ENCODE peak calls at places on chromosomes 16 and 17, in seven cellular contexts. F is fibroblast of lung; R is tibial artery; J is choroid plexus epithelial cell; I is HAP-1; L is cardiac fibroblast; P is CD8-positive, alpha-beta T cell. H is an unnamed sample.

GRCh38 chr16:31874354-31875111 is 926 bp downstream of the ZNF267 start:
- DNase-seq in F (peak), R (no peak), J (peak), I (peak), L (peak), P (no peak), H (peak)

GRCh38 chr16:66266436-66267286 is 99.8 kb upstream of the CDH5 start:
- DNase-seq in F (peak), R (peak), J (peak), I (no peak), L (peak), P (no peak), H (no peak)

GRCh38 chr17:44065668-44066203 is 735 bp downstream of the LSM12 start:
- DNase-seq in F (no peak), R (no peak), J (peak), I (no peak), L (no peak), P (no peak), H (no peak)

GRCh38 chr16:55605756-55606155 is 39.3 kb downstream of the CAPNS2 start:
- DNase-seq in F (peak), R (no peak), J (no peak), I (no peak), L (peak), P (no peak), H (no peak)

GRCh38 chr16:29907973-29908372 is 7.7 kb downstream of the ASPHD1 start:
- DNase-seq in F (no peak), R (no peak), J (no peak), I (no peak), L (no peak), P (no peak), H (no peak)

GRCh38 chr17:51650202-51650601 is 389.9 kb downstream of the UTP18 start:
- DNase-seq in F (no peak), R (no peak), J (no peak), I (no peak), L (no peak), P (no peak), H (no peak)

GRCh38 chr16:20611975-20612471 is 35.9 kb upstream of the ACSM2B start:
- DNase-seq in F (no peak), R (peak), J (no peak), I (no peak), L (peak), P (no peak), H (no peak)

GRCh38 chr16:23504453-23505179 is 5.7 kb downstream of the GGA2 start:
- DNase-seq in F (peak), R (peak), J (peak), I (no peak), L (peak), P (peak), H (peak)

GRCh38 chr16:48511071-48511540 is 98.9 kb downstream of the N4BP1 start:
- DNase-seq in F (peak), R (no peak), J (peak), I (peak), L (peak), P (no peak), H (peak)

GRCh38 chr17:6187836-6188235 is 117.7 kb downstream of the WSCD1 start:
- DNase-seq in F (peak), R (no peak), J (no peak), I (peak), L (no peak), P (no peak), H (no peak)

GRCh38 chr16:68235882-68236803 is at the start of gene ESRP2:
- DNase-seq in F (no peak), R (no peak), J (no peak), I (no peak), L (no peak), P (no peak), H (peak)

GRCh38 chr17:58377005-58377660 is 25.1 kb upstream of the SUPT4H1 start:
- DNase-seq in F (no peak), R (no peak), J (no peak), I (no peak), L (no peak), P (no peak), H (peak)

GRCh38 chr17:77011173-77012011 is 129.4 kb upstream of the SEC14L1 start:
- DNase-seq in F (peak), R (no peak), J (peak), I (peak), L (peak), P (peak), H (peak)

GRCh38 chr17:47176438-47176837 is 12.7 kb downstream of the CDC27 start:
- DNase-seq in F (no peak), R (no peak), J (no peak), I (no peak), L (no peak), P (no peak), H (no peak)

GRCh38 chr16:10514369-10515055 is 65.9 kb downstream of the EMP2 start:
- DNase-seq in F (peak), R (peak), J (peak), I (peak), L (peak), P (peak), H (peak)

GRCh38 chr17:18938692-18939023 is 13.3 kb upstream of the SLC5A10 start:
- DNase-seq in F (no peak), R (no peak), J (no peak), I (no peak), L (no peak), P (no peak), H (no peak)

GRCh38 chr16:85395913-85396878 is 216.9 kb upstream of the GSE1 start:
- DNase-seq in F (peak), R (peak), J (peak), I (peak), L (peak), P (no peak), H (peak)

GRCh38 chr16:50722960-50723359 is 18.9 kb upstream of the CYLD start:
- DNase-seq in F (no peak), R (no peak), J (no peak), I (no peak), L (no peak), P (no peak), H (no peak)

GRCh38 chr17:8991514-8992285 is 26.2 kb upstream of the PIK3R5 start:
- DNase-seq in F (peak), R (peak), J (peak), I (peak), L (peak), P (peak), H (peak)

GRCh38 chr16:14050297-14051027 is 20.7 kb upstream of the MRTFB start:
- DNase-seq in F (peak), R (no peak), J (peak), I (no peak), L (no peak), P (no peak), H (peak)

GRCh38 chr17:8753976-8754440 is 4.3 kb downstream of the SPDYE4 start:
- DNase-seq in F (peak), R (no peak), J (peak), I (no peak), L (peak), P (no peak), H (peak)

GRCh38 chr16:89155184-89155679 is 16.3 kb upstream of the CDH15 start:
- DNase-seq in F (peak), R (peak), J (peak), I (no peak), L (peak), P (no peak), H (no peak)

GRCh38 chr17:70168979-70169706 is at the start of gene KCNJ2:
- DNase-seq in F (peak), R (peak), J (peak), I (peak), L (peak), P (no peak), H (peak)

GRCh38 chr16:680967-681745 is 946 bp downstream of the STUB1 start:
- DNase-seq in F (peak), R (no peak), J (peak), I (peak), L (peak), P (no peak), H (peak)

GRCh38 chr16:63617047-63617989 is 1504.5 kb downstream of the CDH11 start:
- DNase-seq in F (peak), R (no peak), J (no peak), I (no peak), L (peak), P (no peak), H (no peak)

GRCh38 chr17:4968166-4968915 is 724 bp upstream of the SPAG7 start:
- DNase-seq in F (no peak), R (no peak), J (peak), I (no peak), L (no peak), P (no peak), H (peak)

GRCh38 chr17:807146-808002 is 25.2 kb downstream of the MRM3 start:
- DNase-seq in F (no peak), R (no peak), J (no peak), I (no peak), L (no peak), P (no peak), H (no peak)

GRCh38 chr17:30278032-30278431 is 13.7 kb downstream of the BLMH start:
- DNase-seq in F (peak), R (peak), J (peak), I (peak), L (peak), P (no peak), H (peak)

GRCh38 chr16:19382887-19383816 is 34.5 kb upstream of the TMC5 start:
- DNase-seq in F (no peak), R (no peak), J (no peak), I (peak), L (no peak), P (no peak), H (no peak)

GRCh38 chr17:63173903-63174302 is 207.9 kb downstream of the TANC2 start:
- DNase-seq in F (peak), R (no peak), J (no peak), I (no peak), L (no peak), P (no peak), H (peak)

GRCh38 chr17:7479389-7480192 is at the start of gene ZBTB4:
- DNase-seq in F (peak), R (peak), J (peak), I (peak), L (peak), P (peak), H (peak)

GRCh38 chr16:65772134-65772732 is 594.3 kb upstream of the CDH5 start:
- DNase-seq in F (no peak), R (no peak), J (no peak), I (peak), L (no peak), P (no peak), H (no peak)

GRCh38 chr17:17051380-17051779 is 9.1 kb downstream of the MPRIP start:
- DNase-seq in F (no peak), R (peak), J (no peak), I (no peak), L (no peak), P (no peak), H (no peak)

GRCh38 chr17:19304209-19304608 is 58.3 kb downstream of the B9D1 start:
- DNase-seq in F (peak), R (peak), J (peak), I (no peak), L (peak), P (no peak), H (peak)

GRCh38 chr17:60941028-60941427 is 263.4 kb downstream of the BCAS3 start:
- DNase-seq in F (peak), R (peak), J (peak), I (no peak), L (peak), P (no peak), H (peak)

GRCh38 chr17:77692571-77693161 is 265.8 kb upstream of the TNRC6C start:
- DNase-seq in F (peak), R (no peak), J (no peak), I (no peak), L (peak), P (no peak), H (peak)

GRCh38 chr16:49747654-49748053 is 108.3 kb downstream of the ZNF423 start:
- DNase-seq in F (no peak), R (no peak), J (no peak), I (no peak), L (no peak), P (no peak), H (no peak)

GRCh38 chr16:11781773-11782172 is 15.3 kb downstream of the ZC3H7A start:
- DNase-seq in F (peak), R (no peak), J (no peak), I (no peak), L (no peak), P (no peak), H (peak)

GRCh38 chr17:48723555-48724239 is 712 bp downstream of the PRAC2 start:
- DNase-seq in F (no peak), R (no peak), J (no peak), I (no peak), L (no peak), P (no peak), H (no peak)
- H3K4me3 ChIP-seq in F (no peak), R (no peak), J (no peak), I (no peak), L (no peak), P (no peak), H (no peak)

DNA sequence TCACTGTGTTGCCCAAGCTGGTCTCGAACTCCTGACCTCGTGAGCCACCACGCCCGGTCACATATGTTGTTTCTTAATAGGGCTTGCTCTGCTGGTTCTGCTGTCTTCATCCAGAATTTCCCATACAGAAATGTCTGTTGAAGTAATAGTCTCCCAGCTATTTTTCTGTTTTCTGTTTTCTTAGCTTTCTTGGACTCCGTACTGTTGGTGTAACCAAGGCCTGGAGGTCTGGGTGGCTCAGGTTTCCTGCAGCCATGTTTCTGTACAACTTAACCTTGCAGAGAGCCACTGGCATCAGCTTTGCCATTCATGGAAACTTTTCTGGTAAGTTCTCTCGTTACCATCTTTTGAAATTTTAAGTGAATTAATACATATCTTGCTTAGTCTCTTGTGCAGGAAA is 2.8 kb downstream of the SF3B3 start:
- DNase-seq in F (no peak), R (no peak), J (peak), I (no peak), L (no peak), P (no peak), H (no peak)
- H3K4me3 ChIP-seq in F (no peak), R (no peak), J (peak), I (peak), L (no peak), P (no peak), H (peak)

DNA sequence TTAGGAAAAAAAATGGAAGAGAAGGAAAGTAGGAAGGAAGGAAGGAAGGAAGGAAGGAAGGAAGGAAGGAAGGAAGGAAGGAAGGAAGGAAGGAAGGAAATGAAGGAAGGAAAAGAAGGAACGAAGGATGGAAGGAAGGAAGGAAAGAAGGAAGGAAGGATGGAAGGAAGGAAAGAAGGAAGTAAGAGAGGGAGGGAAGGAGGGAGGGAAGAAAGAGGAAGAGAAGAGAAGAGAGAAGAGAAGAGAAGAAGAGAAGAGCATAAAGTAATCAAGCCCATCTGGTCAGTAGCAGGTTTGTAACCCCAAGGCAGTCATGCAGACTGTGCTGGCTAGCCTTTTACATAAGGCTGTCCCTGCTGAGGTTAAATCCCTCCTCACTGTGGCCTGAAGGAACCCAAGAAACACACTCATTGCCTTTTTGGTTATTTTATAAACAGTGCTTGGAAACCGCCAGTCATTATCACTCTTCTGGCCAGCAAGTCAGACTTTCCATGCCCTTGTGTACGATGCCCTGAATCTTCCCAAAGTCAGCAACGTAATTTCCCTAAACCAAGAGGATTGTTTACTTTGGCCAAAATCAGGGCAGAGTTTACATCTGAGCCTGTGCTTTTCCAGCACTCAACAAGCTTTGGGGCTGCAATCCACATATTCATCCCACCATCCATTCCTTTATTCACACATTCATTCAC is 409.6 kb upstream of the MAF start:
- DNase-seq in F (peak), R (no peak), J (no peak), I (no peak), L (no peak), P (no peak), H (no peak)
- H3K4me3 ChIP-seq in F (no peak), R (no peak), J (no peak), I (no peak), L (no peak), P (no peak), H (no peak)

DNA sequence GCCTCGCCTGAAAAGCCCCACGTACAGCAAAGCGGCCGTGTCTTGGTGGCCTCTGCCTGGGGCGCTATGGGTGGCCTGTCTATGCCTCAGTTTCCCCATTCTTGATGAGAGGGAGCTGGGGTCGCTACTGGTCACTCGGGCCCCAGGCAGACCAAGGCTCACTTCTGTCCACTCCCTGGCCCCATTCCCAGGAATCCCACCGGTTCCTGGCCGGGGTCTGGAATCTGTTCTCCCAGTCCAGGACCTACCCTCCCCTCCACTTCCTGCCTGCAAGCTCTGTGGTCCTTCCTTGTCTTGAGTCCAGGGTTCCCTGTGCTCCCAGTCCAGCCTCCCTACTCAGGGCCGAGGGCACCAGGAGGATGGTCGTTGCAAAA is 24.5 kb downstream of the METRNL start:
- DNase-seq in F (no peak), R (no peak), J (no peak), I (no peak), L (no peak), P (no peak), H (no peak)
- H3K4me3 ChIP-seq in F (no peak), R (no peak), J (no peak), I (no peak), L (no peak), P (no peak), H (no peak)

DNA sequence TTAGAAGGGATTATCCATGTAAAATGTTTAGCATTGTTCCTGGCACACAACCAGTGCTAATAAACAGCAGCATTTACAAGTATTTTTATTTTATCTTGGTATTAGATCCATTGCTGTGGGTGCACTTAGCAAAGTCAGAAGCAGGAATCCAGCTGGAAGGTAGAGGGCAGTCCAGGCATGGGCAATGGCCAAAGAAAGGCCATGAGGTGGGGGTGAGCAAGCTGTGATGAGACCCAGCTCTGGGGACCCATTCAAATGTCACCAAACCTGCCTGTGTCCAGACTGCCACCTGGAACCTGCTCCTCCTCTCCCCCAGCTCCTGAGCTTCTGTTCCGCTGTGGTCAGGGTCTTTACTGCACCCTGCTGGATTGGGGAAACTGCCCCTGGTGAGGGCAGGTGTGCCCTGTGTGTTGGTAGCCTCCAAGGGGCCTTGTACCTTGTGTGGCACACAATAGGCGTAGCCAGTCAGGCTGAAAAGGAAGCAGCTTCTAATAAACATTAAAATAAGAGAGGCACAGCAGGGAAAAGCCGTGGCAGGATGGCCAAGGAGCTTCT is 118.0 kb upstream of the CRHR1 start:
- DNase-seq in F (no peak), R (no peak), J (no peak), I (no peak), L (no peak), P (no peak), H (no peak)
- H3K4me3 ChIP-seq in F (no peak), R (no peak), J (no peak), I (no peak), L (no peak), P (no peak), H (no peak)

GRCh38 chr16:18068477-18068876 is 268.1 kb downstream of the NPIPA8 start:
- DNase-seq in F (no peak), R (no peak), J (no peak), I (no peak), L (no peak), P (no peak), H (no peak)
- H3K4me3 ChIP-seq in F (no peak), R (no peak), J (no peak), I (no peak), L (no peak), P (no peak), H (no peak)

GRCh38 chr17:39950871-39951348 is 11.9 kb upstream of the GSDMA start:
- DNase-seq in F (no peak), R (no peak), J (peak), I (peak), L (peak), P (no peak), H (no peak)

GRCh38 chr17:39954876-39955275 is 7.9 kb upstream of the GSDMA start:
- DNase-seq in F (no peak), R (no peak), J (no peak), I (no peak), L (no peak), P (no peak), H (no peak)

GRCh38 chr17:39953471-39953888 is 9.3 kb upstream of the GSDMA start:
- DNase-seq in F (no peak), R (no peak), J (no peak), I (no peak), L (no peak), P (no peak), H (no peak)

GRCh38 chr17:39951924-39952664 is 10.7 kb upstream of the GSDMA start:
- DNase-seq in F (no peak), R (no peak), J (no peak), I (no peak), L (no peak), P (no peak), H (no peak)

DNA sequence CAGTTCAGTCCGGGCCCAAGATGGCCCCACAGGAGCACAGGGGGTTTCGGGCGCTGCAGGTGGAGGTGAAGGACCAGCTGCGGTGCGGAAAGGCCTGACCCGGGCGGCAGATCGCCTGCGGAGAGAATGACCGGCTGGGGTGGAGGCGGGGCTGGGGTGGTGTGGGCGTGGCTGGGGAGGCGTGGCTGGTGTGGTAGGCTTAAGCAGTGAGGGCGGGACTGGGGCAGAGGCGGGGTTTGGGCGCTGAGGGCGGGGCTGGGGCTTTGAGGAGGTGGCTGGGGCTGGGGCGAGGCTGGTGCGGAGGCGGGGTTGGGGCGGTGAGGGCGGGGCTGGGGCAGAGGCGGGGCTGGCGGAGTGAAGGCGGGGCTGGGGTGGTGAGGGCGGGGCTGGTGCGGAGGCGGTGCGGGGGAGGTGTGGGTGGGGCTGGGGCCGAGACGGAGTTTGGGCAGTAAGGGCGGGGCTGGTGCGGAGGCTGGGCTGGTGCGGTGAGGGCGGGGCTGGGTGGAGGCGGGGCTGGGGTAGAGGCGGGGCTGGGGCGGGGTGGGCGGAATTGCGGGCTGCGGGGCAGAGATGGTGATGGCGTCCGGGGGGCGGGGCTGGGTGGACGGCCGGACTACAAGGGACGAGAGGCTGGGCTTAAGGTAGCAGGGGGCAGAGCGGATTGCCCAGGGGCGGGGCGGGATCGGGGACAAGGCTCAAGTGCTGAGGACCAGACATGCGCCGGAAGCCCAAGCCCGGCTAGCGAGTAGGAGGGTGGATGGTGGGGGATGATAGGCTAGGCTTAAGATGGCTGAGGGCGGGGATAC is 9.9 kb upstream of the GSDMA start:
- DNase-seq in F (peak), R (peak), J (peak), I (peak), L (peak), P (peak), H (peak)
- H3K4me3 ChIP-seq in F (peak), R (peak), J (peak), I (peak), L (peak), P (peak), H (peak)